ENCODE peak calls at places on chromosomes 6 and 20, in nine cellular contexts. One of them, this sample, is unnamed.

GRCh38 chr6:169809386-169809785 is 58.0 kb downstream of the ERMARD start:
- DNase-seq in adipocyte: no peak
- DNase-seq in fibroblast of pulmonary artery: no peak
- DNase-seq in tibial nerve: no peak
- DNase-seq in lung: no peak
- DNase-seq in uterus: no peak
- DNase-seq in spleen: no peak
- DNase-seq in pancreas: peak
- DNase-seq in astrocyte of the spinal cord: no peak
- DNase-seq in this sample: no peak

GRCh38 chr20:64241061-64241460 is 14.5 kb upstream of the PCMTD2 start:
- DNase-seq in adipocyte: no peak
- DNase-seq in fibroblast of pulmonary artery: no peak
- DNase-seq in tibial nerve: no peak
- DNase-seq in lung: no peak
- DNase-seq in uterus: no peak
- DNase-seq in spleen: peak
- DNase-seq in pancreas: no peak
- DNase-seq in astrocyte of the spinal cord: no peak
- DNase-seq in this sample: no peak

GRCh38 chr6:149855040-149855654 is 9.0 kb downstream of the LRP11 start:
- DNase-seq in adipocyte: peak
- DNase-seq in fibroblast of pulmonary artery: peak
- DNase-seq in tibial nerve: no peak
- DNase-seq in lung: no peak
- DNase-seq in uterus: no peak
- DNase-seq in spleen: no peak
- DNase-seq in pancreas: no peak
- DNase-seq in astrocyte of the spinal cord: peak
- DNase-seq in this sample: no peak

GRCh38 chr6:98572579-98572978 is 261.8 kb upstream of the POU3F2 start:
- DNase-seq in adipocyte: no peak
- DNase-seq in fibroblast of pulmonary artery: no peak
- DNase-seq in tibial nerve: no peak
- DNase-seq in lung: no peak
- DNase-seq in uterus: no peak
- DNase-seq in spleen: no peak
- DNase-seq in pancreas: no peak
- DNase-seq in astrocyte of the spinal cord: no peak
- DNase-seq in this sample: no peak

GRCh38 chr6:11616200-11616611 is 78.7 kb downstream of the TMEM170B start:
- DNase-seq in adipocyte: peak
- DNase-seq in fibroblast of pulmonary artery: peak
- DNase-seq in tibial nerve: no peak
- DNase-seq in lung: no peak
- DNase-seq in uterus: no peak
- DNase-seq in spleen: no peak
- DNase-seq in pancreas: no peak
- DNase-seq in astrocyte of the spinal cord: peak
- DNase-seq in this sample: no peak

GRCh38 chr6:11190625-11191245 is 41.7 kb downstream of the NEDD9 start:
- DNase-seq in adipocyte: no peak
- DNase-seq in fibroblast of pulmonary artery: no peak
- DNase-seq in tibial nerve: no peak
- DNase-seq in lung: no peak
- DNase-seq in uterus: no peak
- DNase-seq in spleen: no peak
- DNase-seq in pancreas: no peak
- DNase-seq in astrocyte of the spinal cord: no peak
- DNase-seq in this sample: peak

GRCh38 chr6:971981-972640 is 279.2 kb upstream of the EXOC2 start:
- DNase-seq in adipocyte: peak
- DNase-seq in fibroblast of pulmonary artery: no peak
- DNase-seq in tibial nerve: no peak
- DNase-seq in lung: no peak
- DNase-seq in uterus: no peak
- DNase-seq in spleen: no peak
- DNase-seq in pancreas: no peak
- DNase-seq in astrocyte of the spinal cord: peak
- DNase-seq in this sample: no peak

GRCh38 chr6:34981951-34982350 is 92.9 kb downstream of the ANKS1A start:
- DNase-seq in adipocyte: peak
- DNase-seq in fibroblast of pulmonary artery: peak
- DNase-seq in tibial nerve: no peak
- DNase-seq in lung: no peak
- DNase-seq in uterus: no peak
- DNase-seq in spleen: no peak
- DNase-seq in pancreas: no peak
- DNase-seq in astrocyte of the spinal cord: peak
- DNase-seq in this sample: no peak

GRCh38 chr6:139539852-139540251 is 165.4 kb upstream of the CITED2 start:
- DNase-seq in adipocyte: peak
- DNase-seq in fibroblast of pulmonary artery: peak
- DNase-seq in tibial nerve: no peak
- DNase-seq in lung: peak
- DNase-seq in uterus: peak
- DNase-seq in spleen: no peak
- DNase-seq in pancreas: no peak
- DNase-seq in astrocyte of the spinal cord: peak
- DNase-seq in this sample: peak
- H3K4me3 ChIP-seq in adipocyte: peak
- H3K4me3 ChIP-seq in fibroblast of pulmonary artery: no peak
- H3K4me3 ChIP-seq in tibial nerve: no peak
- H3K4me3 ChIP-seq in lung: no peak
- H3K4me3 ChIP-seq in uterus: no peak
- H3K4me3 ChIP-seq in spleen: no peak
- H3K4me3 ChIP-seq in pancreas: no peak
- H3K4me3 ChIP-seq in astrocyte of the spinal cord: no peak
- H3K4me3 ChIP-seq in this sample: no peak

GRCh38 chr6:28812778-28813569 is 110.8 kb downstream of the TRIM27 start:
- DNase-seq in adipocyte: no peak
- DNase-seq in fibroblast of pulmonary artery: no peak
- DNase-seq in tibial nerve: no peak
- DNase-seq in lung: no peak
- DNase-seq in uterus: no peak
- DNase-seq in spleen: no peak
- DNase-seq in pancreas: no peak
- DNase-seq in astrocyte of the spinal cord: no peak
- DNase-seq in this sample: no peak

GRCh38 chr6:28814032-28814976 is 109.5 kb downstream of the TRIM27 start:
- DNase-seq in adipocyte: peak
- DNase-seq in fibroblast of pulmonary artery: no peak
- DNase-seq in tibial nerve: no peak
- DNase-seq in lung: no peak
- DNase-seq in uterus: no peak
- DNase-seq in spleen: no peak
- DNase-seq in pancreas: no peak
- DNase-seq in astrocyte of the spinal cord: no peak
- DNase-seq in this sample: no peak

GRCh38 chr6:28816909-28817807 is 106.6 kb downstream of the TRIM27 start:
- DNase-seq in adipocyte: peak
- DNase-seq in fibroblast of pulmonary artery: peak
- DNase-seq in tibial nerve: no peak
- DNase-seq in lung: no peak
- DNase-seq in uterus: no peak
- DNase-seq in spleen: no peak
- DNase-seq in pancreas: no peak
- DNase-seq in astrocyte of the spinal cord: peak
- DNase-seq in this sample: no peak

GRCh38 chr6:28816339-28816908 is 107.4 kb downstream of the TRIM27 start:
- DNase-seq in adipocyte: no peak
- DNase-seq in fibroblast of pulmonary artery: no peak
- DNase-seq in tibial nerve: no peak
- DNase-seq in lung: no peak
- DNase-seq in uterus: no peak
- DNase-seq in spleen: no peak
- DNase-seq in pancreas: no peak
- DNase-seq in astrocyte of the spinal cord: no peak
- DNase-seq in this sample: no peak

DNA sequence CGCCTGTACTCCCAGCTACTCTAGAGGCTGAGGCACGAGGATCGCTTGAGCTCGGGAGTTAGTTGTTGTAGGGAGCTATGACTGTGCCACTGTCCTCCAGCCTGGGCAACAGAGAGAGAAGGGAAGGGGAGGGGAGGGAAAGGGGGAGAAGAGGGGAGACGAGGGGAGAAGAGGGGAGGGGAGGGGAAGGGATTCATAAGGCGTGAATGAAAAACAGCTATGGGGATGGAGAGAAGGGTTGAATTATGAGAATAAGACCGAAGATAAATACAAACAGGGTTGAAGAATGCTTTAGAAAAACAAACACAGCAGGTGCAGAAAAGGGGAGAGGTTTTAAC is 106.0 kb downstream of the TRIM27 start:
- DNase-seq in adipocyte: no peak
- DNase-seq in fibroblast of pulmonary artery: no peak
- DNase-seq in tibial nerve: no peak
- DNase-seq in lung: no peak
- DNase-seq in uterus: no peak
- DNase-seq in spleen: no peak
- DNase-seq in pancreas: no peak
- DNase-seq in astrocyte of the spinal cord: no peak
- DNase-seq in this sample: no peak
- H3K4me3 ChIP-seq in adipocyte: peak
- H3K4me3 ChIP-seq in fibroblast of pulmonary artery: no peak
- H3K4me3 ChIP-seq in tibial nerve: no peak
- H3K4me3 ChIP-seq in lung: no peak
- H3K4me3 ChIP-seq in uterus: no peak
- H3K4me3 ChIP-seq in spleen: no peak
- H3K4me3 ChIP-seq in pancreas: no peak
- H3K4me3 ChIP-seq in astrocyte of the spinal cord: peak
- H3K4me3 ChIP-seq in this sample: no peak

GRCh38 chr20:46056970-46057855 is 28.2 kb downstream of the SLC12A5 start:
- DNase-seq in adipocyte: peak
- DNase-seq in fibroblast of pulmonary artery: peak
- DNase-seq in tibial nerve: peak
- DNase-seq in lung: no peak
- DNase-seq in uterus: peak
- DNase-seq in spleen: no peak
- DNase-seq in pancreas: no peak
- DNase-seq in astrocyte of the spinal cord: peak
- DNase-seq in this sample: peak

GRCh38 chr20:46060301-46060881 is 29.4 kb downstream of the NCOA5 start:
- DNase-seq in adipocyte: no peak
- DNase-seq in fibroblast of pulmonary artery: peak
- DNase-seq in tibial nerve: no peak
- DNase-seq in lung: no peak
- DNase-seq in uterus: no peak
- DNase-seq in spleen: no peak
- DNase-seq in pancreas: no peak
- DNase-seq in astrocyte of the spinal cord: no peak
- DNase-seq in this sample: no peak

GRCh38 chr20:46057856-46058655 is 29.0 kb downstream of the SLC12A5 start:
- DNase-seq in adipocyte: peak
- DNase-seq in fibroblast of pulmonary artery: peak
- DNase-seq in tibial nerve: no peak
- DNase-seq in lung: peak
- DNase-seq in uterus: peak
- DNase-seq in spleen: peak
- DNase-seq in pancreas: no peak
- DNase-seq in astrocyte of the spinal cord: peak
- DNase-seq in this sample: peak

GRCh38 chr20:46060975-46061374 is 28.8 kb downstream of the NCOA5 start:
- DNase-seq in adipocyte: no peak
- DNase-seq in fibroblast of pulmonary artery: no peak
- DNase-seq in tibial nerve: no peak
- DNase-seq in lung: no peak
- DNase-seq in uterus: no peak
- DNase-seq in spleen: no peak
- DNase-seq in pancreas: no peak
- DNase-seq in astrocyte of the spinal cord: no peak
- DNase-seq in this sample: no peak

GRCh38 chr20:46058656-46059281 is 29.8 kb downstream of the SLC12A5 start:
- DNase-seq in adipocyte: peak
- DNase-seq in fibroblast of pulmonary artery: no peak
- DNase-seq in tibial nerve: no peak
- DNase-seq in lung: no peak
- DNase-seq in uterus: no peak
- DNase-seq in spleen: no peak
- DNase-seq in pancreas: no peak
- DNase-seq in astrocyte of the spinal cord: no peak
- DNase-seq in this sample: peak
- H3K4me3 ChIP-seq in adipocyte: peak
- H3K4me3 ChIP-seq in fibroblast of pulmonary artery: peak
- H3K4me3 ChIP-seq in tibial nerve: no peak
- H3K4me3 ChIP-seq in lung: no peak
- H3K4me3 ChIP-seq in uterus: no peak
- H3K4me3 ChIP-seq in spleen: peak
- H3K4me3 ChIP-seq in pancreas: no peak
- H3K4me3 ChIP-seq in astrocyte of the spinal cord: no peak
- H3K4me3 ChIP-seq in this sample: no peak

GRCh38 chr20:25032478-25033183 is 25.3 kb downstream of the ACSS1 start:
- DNase-seq in adipocyte: no peak
- DNase-seq in fibroblast of pulmonary artery: peak
- DNase-seq in tibial nerve: no peak
- DNase-seq in lung: no peak
- DNase-seq in uterus: peak
- DNase-seq in spleen: peak
- DNase-seq in pancreas: peak
- DNase-seq in astrocyte of the spinal cord: peak
- DNase-seq in this sample: peak

GRCh38 chr20:25031241-25031640 is 26.7 kb downstream of the ACSS1 start:
- DNase-seq in adipocyte: no peak
- DNase-seq in fibroblast of pulmonary artery: no peak
- DNase-seq in tibial nerve: no peak
- DNase-seq in lung: no peak
- DNase-seq in uterus: no peak
- DNase-seq in spleen: no peak
- DNase-seq in pancreas: no peak
- DNase-seq in astrocyte of the spinal cord: no peak
- DNase-seq in this sample: no peak

GRCh38 chr20:25032065-25032477 is 25.9 kb downstream of the ACSS1 start:
- DNase-seq in adipocyte: no peak
- DNase-seq in fibroblast of pulmonary artery: no peak
- DNase-seq in tibial nerve: no peak
- DNase-seq in lung: no peak
- DNase-seq in uterus: no peak
- DNase-seq in spleen: peak
- DNase-seq in pancreas: peak
- DNase-seq in astrocyte of the spinal cord: no peak
- DNase-seq in this sample: no peak

GRCh38 chr20:25033941-25034335 is 24.0 kb downstream of the ACSS1 start:
- DNase-seq in adipocyte: no peak
- DNase-seq in fibroblast of pulmonary artery: no peak
- DNase-seq in tibial nerve: no peak
- DNase-seq in lung: no peak
- DNase-seq in uterus: no peak
- DNase-seq in spleen: peak
- DNase-seq in pancreas: peak
- DNase-seq in astrocyte of the spinal cord: no peak
- DNase-seq in this sample: no peak

DNA sequence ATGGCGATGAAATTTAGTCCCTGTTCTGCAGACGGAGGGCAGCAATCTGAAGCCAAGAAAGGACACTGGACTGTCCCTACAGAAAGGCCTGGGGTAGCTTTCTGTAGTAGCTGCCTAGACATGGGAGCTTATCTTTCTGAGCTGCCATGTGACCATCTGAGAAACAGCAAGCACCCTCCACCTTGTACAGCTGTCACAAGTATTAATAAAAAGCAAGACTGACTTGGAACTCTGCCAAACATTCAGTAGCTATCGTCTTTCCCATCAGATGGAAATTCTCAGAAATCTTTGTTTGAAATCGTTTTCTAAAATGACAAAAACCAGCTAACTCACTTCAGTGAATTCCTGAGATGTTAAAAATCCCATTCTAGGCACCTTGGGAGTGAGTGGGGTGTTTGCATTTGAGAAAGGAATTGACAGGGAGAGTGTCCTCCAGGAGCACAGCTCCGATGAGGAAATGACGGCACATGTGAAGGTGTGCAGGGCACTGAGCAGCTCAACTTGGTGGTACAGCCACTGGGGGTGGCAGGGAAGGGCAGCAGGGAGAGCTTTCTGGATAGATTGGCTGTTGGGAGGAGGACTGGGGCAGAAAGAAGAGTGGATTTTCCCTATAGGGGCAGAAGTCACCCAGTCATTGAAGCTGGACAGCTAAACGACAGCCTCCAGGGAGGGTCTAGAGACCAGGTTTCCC is 24.5 kb downstream of the ACSS1 start:
- DNase-seq in adipocyte: no peak
- DNase-seq in fibroblast of pulmonary artery: peak
- DNase-seq in tibial nerve: no peak
- DNase-seq in lung: no peak
- DNase-seq in uterus: no peak
- DNase-seq in spleen: peak
- DNase-seq in pancreas: no peak
- DNase-seq in astrocyte of the spinal cord: no peak
- DNase-seq in this sample: no peak
- H3K4me3 ChIP-seq in adipocyte: no peak
- H3K4me3 ChIP-seq in fibroblast of pulmonary artery: no peak
- H3K4me3 ChIP-seq in tibial nerve: no peak
- H3K4me3 ChIP-seq in lung: no peak
- H3K4me3 ChIP-seq in uterus: no peak
- H3K4me3 ChIP-seq in spleen: no peak
- H3K4me3 ChIP-seq in pancreas: no peak
- H3K4me3 ChIP-seq in astrocyte of the spinal cord: no peak
- H3K4me3 ChIP-seq in this sample: peak